ENCODE peak calls at places on chromosome 3, in four cellular contexts. O is stimulated activated CD4-positive, alpha-beta T cell treated with anti-CD3 and anti-CD28 coated beads, Interleukin-2, amount 100 ng/mL, for 48 hours; I is central memory CD4-positive, alpha-beta T cell; S is spleen. W is an unnamed sample.

GRCh38 chr3:5217824-5218595 is 30.5 kb downstream of the EDEM1 start:
- DNase-seq in O (no peak), I (no peak), S (no peak), W (no peak)

GRCh38 chr3:123089611-123090301 is 22.9 kb downstream of the PDIA5 start:
- DNase-seq in O (no peak), I (no peak), S (peak), W (peak)

GRCh38 chr3:149965278-149965677 is 5.4 kb downstream of the PFN2 start:
- DNase-seq in O (no peak), I (no peak), S (no peak), W (no peak)

GRCh38 chr3:179098388-179099077 is 26.9 kb upstream of the ZMAT3 start:
- DNase-seq in O (no peak), I (no peak), S (no peak), W (no peak)

GRCh38 chr3:99896482-99896881 is 78.8 kb downstream of the CMSS1 start:
- DNase-seq in O (no peak), I (no peak), S (no peak), W (no peak)

GRCh38 chr3:4986611-4987373 is 7.6 kb downstream of the BHLHE40 start:
- DNase-seq in O (peak), I (peak), S (peak), W (peak)

GRCh38 chr3:171828852-171829770 is 14.0 kb upstream of the TMEM212 start:
- DNase-seq in O (no peak), I (no peak), S (no peak), W (no peak)

GRCh38 chr3:120641696-120642246 is 40.3 kb downstream of the HGD start:
- DNase-seq in O (no peak), I (no peak), S (no peak), W (no peak)

GRCh38 chr3:116483135-116483534 is 37.8 kb upstream of the LSAMP start:
- DNase-seq in O (no peak), I (no peak), S (no peak), W (no peak)